ENCODE peak calls at places on chromosomes 2 and 18, in four cellular contexts. One of them, this sample, is unnamed.

GRCh38 chr2:7010376-7010775 is 93.2 kb downstream of the RNF144A start:
- DNase-seq in H1: no peak
- DNase-seq in HepG2: no peak
- DNase-seq in HCT116: no peak
- DNase-seq in this sample: no peak

GRCh38 chr2:34652636-34653035 is 1053.5 kb upstream of the FAM98A start:
- DNase-seq in H1: no peak
- DNase-seq in HepG2: no peak
- DNase-seq in HCT116: no peak
- DNase-seq in this sample: no peak

GRCh38 chr2:219612605-219613286 is 14.7 kb upstream of the SLC4A3 start:
- DNase-seq in H1: no peak
- DNase-seq in HepG2: no peak
- DNase-seq in HCT116: no peak
- DNase-seq in this sample: no peak

GRCh38 chr2:7272180-7272579 is 355.0 kb downstream of the RNF144A start:
- DNase-seq in H1: no peak
- DNase-seq in HepG2: no peak
- DNase-seq in HCT116: no peak
- DNase-seq in this sample: no peak

GRCh38 chr2:120594856-120595685 is 140.6 kb upstream of the GLI2 start:
- DNase-seq in H1: no peak
- DNase-seq in HepG2: no peak
- DNase-seq in HCT116: peak
- DNase-seq in this sample: peak

GRCh38 chr2:27494944-27495554 is at the start of gene FNDC4:
- DNase-seq in H1: no peak
- DNase-seq in HepG2: no peak
- DNase-seq in HCT116: no peak
- DNase-seq in this sample: peak

GRCh38 chr2:216915548-216916128 is 55.8 kb upstream of the TNP1 start:
- DNase-seq in H1: no peak
- DNase-seq in HepG2: no peak
- DNase-seq in HCT116: no peak
- DNase-seq in this sample: no peak

GRCh38 chr2:48525269-48525943 is 4.5 kb upstream of the STON1 start:
- DNase-seq in H1: no peak
- DNase-seq in HepG2: no peak
- DNase-seq in HCT116: no peak
- DNase-seq in this sample: no peak

GRCh38 chr2:190532581-190532980 is 1.9 kb downstream of the NEMP2 start:
- DNase-seq in H1: no peak
- DNase-seq in HepG2: no peak
- DNase-seq in HCT116: no peak
- DNase-seq in this sample: no peak

GRCh38 chr2:207256476-207257207 is 90.9 kb upstream of the KLF7 start:
- DNase-seq in H1: no peak
- DNase-seq in HepG2: no peak
- DNase-seq in HCT116: no peak
- DNase-seq in this sample: no peak

GRCh38 chr2:238202326-238203103 is 980 bp downstream of the ILKAP start:
- DNase-seq in H1: no peak
- DNase-seq in HepG2: no peak
- DNase-seq in HCT116: no peak
- DNase-seq in this sample: peak

GRCh38 chr2:19838616-19839015 is 63.2 kb downstream of the TTC32 start:
- DNase-seq in H1: no peak
- DNase-seq in HepG2: no peak
- DNase-seq in HCT116: no peak
- DNase-seq in this sample: no peak

GRCh38 chr2:189153608-189154007 is 26.0 kb downstream of the COL5A2 start:
- DNase-seq in H1: no peak
- DNase-seq in HepG2: no peak
- DNase-seq in HCT116: no peak
- DNase-seq in this sample: no peak

GRCh38 chr2:11930211-11930761 is 183.9 kb downstream of the LPIN1 start:
- DNase-seq in H1: no peak
- DNase-seq in HepG2: no peak
- DNase-seq in HCT116: no peak
- DNase-seq in this sample: no peak

GRCh38 chr2:239264838-239265651 is 135.8 kb downstream of the HDAC4 start:
- DNase-seq in H1: no peak
- DNase-seq in HepG2: no peak
- DNase-seq in HCT116: peak
- DNase-seq in this sample: peak

GRCh38 chr2:122516775-122517174 is 761.3 kb downstream of the TSN start:
- DNase-seq in H1: peak
- DNase-seq in HepG2: no peak
- DNase-seq in HCT116: no peak
- DNase-seq in this sample: no peak

GRCh38 chr2:186687774-186688173 is 6.1 kb upstream of the FAM171B start:
- DNase-seq in H1: no peak
- DNase-seq in HepG2: no peak
- DNase-seq in HCT116: no peak
- DNase-seq in this sample: no peak

GRCh38 chr2:211181626-211182025 is 625.2 kb downstream of the CPS1 start:
- DNase-seq in H1: no peak
- DNase-seq in HepG2: peak
- DNase-seq in HCT116: no peak
- DNase-seq in this sample: no peak

GRCh38 chr2:118856978-118857676 is 9.7 kb upstream of the EN1 start:
- DNase-seq in H1: no peak
- DNase-seq in HepG2: no peak
- DNase-seq in HCT116: no peak
- DNase-seq in this sample: no peak

GRCh38 chr2:136136921-136137320 is 19.0 kb upstream of the CXCR4 start:
- DNase-seq in H1: no peak
- DNase-seq in HepG2: no peak
- DNase-seq in HCT116: peak
- DNase-seq in this sample: no peak

GRCh38 chr2:230932556-230933511 is 7.8 kb upstream of the GPR55 start:
- DNase-seq in H1: no peak
- DNase-seq in HepG2: no peak
- DNase-seq in HCT116: no peak
- DNase-seq in this sample: no peak

GRCh38 chr2:51516667-51517066 is 484.7 kb upstream of the NRXN1 start:
- DNase-seq in H1: no peak
- DNase-seq in HepG2: no peak
- DNase-seq in HCT116: no peak
- DNase-seq in this sample: no peak

GRCh38 chr2:161965994-161966393 is 108.0 kb downstream of the DPP4 start:
- DNase-seq in H1: no peak
- DNase-seq in HepG2: no peak
- DNase-seq in HCT116: no peak
- DNase-seq in this sample: no peak

GRCh38 chr2:12448846-12449480 is 267.8 kb upstream of the TRIB2 start:
- DNase-seq in H1: no peak
- DNase-seq in HepG2: no peak
- DNase-seq in HCT116: no peak
- DNase-seq in this sample: no peak

GRCh38 chr2:169069818-169070217 is 455 bp downstream of the DHRS9 start:
- DNase-seq in H1: no peak
- DNase-seq in HepG2: no peak
- DNase-seq in HCT116: no peak
- DNase-seq in this sample: no peak

GRCh38 chr2:151766421-151767153 is 32.3 kb upstream of the NEB start:
- DNase-seq in H1: no peak
- DNase-seq in HepG2: no peak
- DNase-seq in HCT116: no peak
- DNase-seq in this sample: peak

GRCh38 chr2:232926448-232927040 is 56.5 kb downstream of the SNORC start:
- DNase-seq in H1: no peak
- DNase-seq in HepG2: no peak
- DNase-seq in HCT116: no peak
- DNase-seq in this sample: peak

GRCh38 chr2:44777542-44777941 is 164.0 kb upstream of the SIX3 start:
- DNase-seq in H1: no peak
- DNase-seq in HepG2: no peak
- DNase-seq in HCT116: no peak
- DNase-seq in this sample: peak

GRCh38 chr2:80120866-80121265 is 183.7 kb downstream of the LRRTM1 start:
- DNase-seq in H1: no peak
- DNase-seq in HepG2: no peak
- DNase-seq in HCT116: no peak
- DNase-seq in this sample: no peak

GRCh38 chr2:156380117-156380645 is 47.7 kb upstream of the NR4A2 start:
- DNase-seq in H1: no peak
- DNase-seq in HepG2: no peak
- DNase-seq in HCT116: no peak
- DNase-seq in this sample: peak

GRCh38 chr18:37242091-37242490 is 323.5 kb downstream of the CELF4 start:
- DNase-seq in H1: no peak
- DNase-seq in HepG2: no peak
- DNase-seq in HCT116: no peak
- DNase-seq in this sample: no peak

GRCh38 chr2:39289609-39290008 is 45.8 kb upstream of the CDKL4 start:
- DNase-seq in H1: no peak
- DNase-seq in HepG2: no peak
- DNase-seq in HCT116: no peak
- DNase-seq in this sample: no peak

GRCh38 chr2:208253518-208254117 is 1.3 kb downstream of the IDH1 start:
- DNase-seq in H1: no peak
- DNase-seq in HepG2: no peak
- DNase-seq in HCT116: no peak
- DNase-seq in this sample: no peak

GRCh38 chr18:56373601-56374000 is 264.8 kb downstream of the TXNL1 start:
- DNase-seq in H1: no peak
- DNase-seq in HepG2: no peak
- DNase-seq in HCT116: no peak
- DNase-seq in this sample: no peak

GRCh38 chr18:56377161-56377560 is 261.2 kb downstream of the TXNL1 start:
- DNase-seq in H1: no peak
- DNase-seq in HepG2: no peak
- DNase-seq in HCT116: no peak
- DNase-seq in this sample: no peak

GRCh38 chr18:56374005-56374655 is 264.3 kb downstream of the TXNL1 start:
- DNase-seq in H1: no peak
- DNase-seq in HepG2: no peak
- DNase-seq in HCT116: no peak
- DNase-seq in this sample: no peak
- TF ChIP-seq FOSL1 in H1: no peak
- TF ChIP-seq FOSL1 in HepG2: no peak
- TF ChIP-seq FOSL1 in HCT116: no peak
- TF ChIP-seq FOSL1 in this sample: no peak

DNA sequence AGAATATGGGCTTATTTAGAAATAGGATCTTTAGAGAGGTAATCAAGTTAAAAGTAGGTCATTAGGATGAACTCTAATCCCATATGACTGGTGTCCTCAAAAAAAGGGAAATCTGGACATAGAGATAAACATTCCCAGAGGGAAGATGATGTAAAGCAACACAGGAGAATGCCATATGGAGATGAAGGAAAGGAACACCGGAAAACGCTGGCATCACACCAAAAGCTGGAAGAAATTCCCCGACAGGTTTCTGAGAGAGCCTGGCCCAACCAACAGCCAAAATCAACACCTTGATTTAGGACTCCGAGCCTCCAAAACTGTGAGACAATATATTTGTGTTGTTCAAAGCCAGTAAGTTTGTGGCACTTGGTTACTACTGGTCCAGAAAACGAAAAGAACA is 296.7 kb downstream of the DSEL start:
- DNase-seq in H1: no peak
- DNase-seq in HepG2: no peak
- DNase-seq in HCT116: no peak
- DNase-seq in this sample: no peak
- TF ChIP-seq FOSL1 in H1: no peak
- TF ChIP-seq FOSL1 in HepG2: no peak
- TF ChIP-seq FOSL1 in HCT116: no peak
- TF ChIP-seq FOSL1 in this sample: no peak

GRCh38 chr2:96950391-96951124 is 35.8 kb downstream of the FAM178B start:
- DNase-seq in H1: no peak
- DNase-seq in HepG2: no peak
- DNase-seq in HCT116: no peak
- DNase-seq in this sample: peak

GRCh38 chr2:96949153-96949520 is 37.2 kb downstream of the FAM178B start:
- DNase-seq in H1: no peak
- DNase-seq in HepG2: no peak
- DNase-seq in HCT116: no peak
- DNase-seq in this sample: no peak

GRCh38 chr2:96948483-96949152 is 37.8 kb downstream of the FAM178B start:
- DNase-seq in H1: no peak
- DNase-seq in HepG2: no peak
- DNase-seq in HCT116: no peak
- DNase-seq in this sample: no peak

GRCh38 chr2:96951125-96951654 is 35.2 kb downstream of the FAM178B start:
- DNase-seq in H1: peak
- DNase-seq in HepG2: peak
- DNase-seq in HCT116: peak
- DNase-seq in this sample: peak

GRCh38 chr2:96949701-96950350 is 36.6 kb downstream of the FAM178B start:
- DNase-seq in H1: no peak
- DNase-seq in HepG2: no peak
- DNase-seq in HCT116: no peak
- DNase-seq in this sample: no peak
- TF ChIP-seq FOSL1 in H1: no peak
- TF ChIP-seq FOSL1 in HepG2: no peak
- TF ChIP-seq FOSL1 in HCT116: no peak
- TF ChIP-seq FOSL1 in this sample: no peak

DNA sequence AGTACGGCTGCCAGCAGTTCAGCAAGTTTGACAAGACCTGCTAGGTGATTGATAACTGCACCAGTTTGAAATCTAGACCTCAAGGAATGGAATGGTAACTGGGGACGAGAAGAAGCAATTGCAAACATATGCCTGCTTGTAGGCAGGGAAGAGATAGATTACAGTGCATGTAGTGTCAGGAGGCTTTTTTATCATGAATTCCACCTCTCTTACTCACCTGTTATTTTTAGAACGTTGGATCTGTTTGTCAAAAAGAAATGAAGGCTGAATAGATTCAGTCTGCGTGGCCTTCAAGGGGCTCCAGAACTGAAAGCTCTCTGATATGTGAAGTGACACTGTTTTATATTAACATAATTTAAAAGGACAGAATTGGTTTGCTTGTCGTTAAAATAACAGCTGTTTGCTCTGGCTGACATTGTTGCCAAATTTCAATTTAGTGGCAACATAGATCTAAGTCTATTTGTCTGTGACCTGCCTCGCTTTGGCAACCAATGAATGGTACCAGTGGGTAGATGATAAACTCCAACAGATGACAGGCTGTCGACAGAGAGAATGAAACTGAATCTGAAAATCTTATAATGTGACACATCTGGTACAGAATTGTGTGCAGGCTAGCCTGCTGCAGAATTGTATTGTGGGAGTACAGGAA is 199.4 kb downstream of the ZNF407 start:
- DNase-seq in H1: no peak
- DNase-seq in HepG2: peak
- DNase-seq in HCT116: peak
- DNase-seq in this sample: peak
- TF ChIP-seq FOSL1 in H1: no peak
- TF ChIP-seq FOSL1 in HepG2: no peak
- TF ChIP-seq FOSL1 in HCT116: peak
- TF ChIP-seq FOSL1 in this sample: peak